ENCODE peak calls at places on chromosomes 3 and 15, in six cellular contexts. G is CD4-positive, alpha-beta memory T cell; O is AG04450; E is activated CD4-positive, alpha-beta T cell treated with anti-CD3 and anti-CD28 coated beads for 1 hour; Z is NCI-H2171; F is stimulated activated CD4-positive, alpha-beta T cell treated with anti-CD3 and anti-CD28 coated beads, Interleukin-1b, Interleukin-23, amount 100 ng/mL, for 1 hour. J is an unnamed sample.

GRCh38 chr15:51499379-51499976 is 123.1 kb downstream of the DMXL2 start:
- DNase-seq in G (no peak), O (peak; percentile 15), E (no peak), Z (peak; percentile 44), F (no peak), J (no peak)

GRCh38 chr15:43204016-43204901 is 16.6 kb downstream of the EPB42 start:
- DNase-seq in G (peak; percentile 37), O (peak; percentile 37), E (peak; percentile 21), Z (peak; percentile 7), F (no peak), J (no peak)

GRCh38 chr15:88300018-88300549 is 43.5 kb upstream of the NTRK3 start:
- DNase-seq in G (no peak), O (no peak), E (no peak), Z (no peak), F (no peak), J (no peak)

GRCh38 chr3:71680588-71680987 is 44.6 kb downstream of the EIF4E3 start:
- DNase-seq in G (no peak), O (no peak), E (no peak), Z (no peak), F (no peak), J (no peak)

GRCh38 chr15:74725241-74725774 is at the start of gene CYP1A1:
- DNase-seq in G (peak; percentile 24), O (no peak), E (no peak), Z (peak; percentile 12), F (no peak), J (no peak)

GRCh38 chr3:124760601-124761000 is 30.3 kb downstream of the UMPS start:
- DNase-seq in G (no peak), O (no peak), E (no peak), Z (peak; percentile 10), F (no peak), J (no peak)

GRCh38 chr3:61594978-61595687 is 33.8 kb downstream of the PTPRG start:
- DNase-seq in G (no peak), O (no peak), E (no peak), Z (no peak), F (no peak), J (no peak)

GRCh38 chr3:185754920-185755319 is 69.9 kb downstream of the IGF2BP2 start:
- DNase-seq in G (no peak), O (no peak), E (no peak), Z (no peak), F (no peak), J (no peak)

GRCh38 chr3:39978293-39978692 is 168.9 kb downstream of the MYRIP start:
- DNase-seq in G (no peak), O (no peak), E (no peak), Z (no peak), F (no peak), J (no peak)

GRCh38 chr3:128783774-128784173 is 57.8 kb downstream of the RAB7A start:
- DNase-seq in G (no peak), O (no peak), E (no peak), Z (no peak), F (no peak), J (no peak)

GRCh38 chr3:195012100-195012499 is 258.9 kb downstream of the XXYLT1 start:
- DNase-seq in G (no peak), O (no peak), E (no peak), Z (no peak), F (no peak), J (no peak)

GRCh38 chr15:87224409-87224808 is 1032.1 kb downstream of the NTRK3 start:
- DNase-seq in G (no peak), O (no peak), E (no peak), Z (no peak), F (no peak), J (no peak)

GRCh38 chr3:128170866-128171516 is 17.7 kb downstream of the EEFSEC start:
- DNase-seq in G (no peak), O (peak; percentile 67), E (no peak), Z (peak; percentile 69), F (no peak), J (peak; percentile 78)

GRCh38 chr15:99467861-99468460 is 97.8 kb upstream of the MEF2A start:
- DNase-seq in G (no peak), O (no peak), E (no peak), Z (no peak), F (no peak), J (no peak)

GRCh38 chr3:129556890-129557736 is 14.1 kb downstream of the H1-8 start:
- DNase-seq in G (no peak), O (no peak), E (no peak), Z (no peak), F (no peak), J (no peak)

GRCh38 chr3:126394179-126394976 is at the start of gene CFAP100:
- DNase-seq in G (no peak), O (no peak), E (no peak), Z (peak; percentile 11), F (no peak), J (no peak)

GRCh38 chr3:39148116-39149058 is 5.0 kb downstream of the CSRNP1 start:
- DNase-seq in G (peak; percentile 50), O (no peak), E (no peak), Z (no peak), F (no peak), J (no peak)

GRCh38 chr3:108091498-108092259 is 848 bp upstream of the CD47 start:
- DNase-seq in G (peak; percentile 55), O (no peak), E (peak; percentile 35), Z (no peak), F (no peak), J (no peak)

GRCh38 chr3:132232231-132232792 is 84.9 kb upstream of the ACP3 start:
- DNase-seq in G (no peak), O (no peak), E (no peak), Z (no peak), F (no peak), J (no peak)

GRCh38 chr3:189625566-189625965 is 5.6 kb upstream of the TP63 start:
- DNase-seq in G (no peak), O (no peak), E (no peak), Z (peak; percentile 17), F (no peak), J (no peak)

GRCh38 chr3:54046677-54047214 is 75.6 kb upstream of the CACNA2D3 start:
- DNase-seq in G (no peak), O (no peak), E (no peak), Z (no peak), F (no peak), J (no peak)

GRCh38 chr3:51568978-51569377 is 30.5 kb downstream of the RAD54L2 start:
- DNase-seq in G (no peak), O (no peak), E (no peak), Z (no peak), F (no peak), J (no peak)

J was measured in uterus.